ENCODE peak calls at places on chromosomes 2 and 18, in eight cellular contexts. One of them, this sample, is unnamed.

GRCh38 chr2:28134262-28134812 is 243.8 kb downstream of the BABAM2 start:
- DNase-seq in heart left ventricle: peak; percentile 23
- DNase-seq in IMR-90: no peak
- DNase-seq in sigmoid colon: peak; percentile 70
- DNase-seq in right lobe of liver: peak; percentile 83
- DNase-seq in uterus: peak; percentile 49
- DNase-seq in A549: no peak
- DNase-seq in stomach: peak; percentile 68
- DNase-seq in this sample: peak; percentile 65

GRCh38 chr2:222052934-222053367 is 245.8 kb downstream of the PAX3 start:
- DNase-seq in heart left ventricle: no peak
- DNase-seq in IMR-90: no peak
- DNase-seq in sigmoid colon: no peak
- DNase-seq in right lobe of liver: no peak
- DNase-seq in uterus: no peak
- DNase-seq in A549: no peak
- DNase-seq in stomach: no peak
- DNase-seq in this sample: peak; percentile 11

GRCh38 chr2:6177796-6178195 is 485.6 kb downstream of the SOX11 start:
- DNase-seq in heart left ventricle: no peak
- DNase-seq in IMR-90: no peak
- DNase-seq in sigmoid colon: no peak
- DNase-seq in right lobe of liver: no peak
- DNase-seq in uterus: no peak
- DNase-seq in A549: no peak
- DNase-seq in stomach: no peak
- DNase-seq in this sample: no peak

GRCh38 chr2:121366040-121366439 is 81.0 kb upstream of the TFCP2L1 start:
- DNase-seq in heart left ventricle: no peak
- DNase-seq in IMR-90: no peak
- DNase-seq in sigmoid colon: no peak
- DNase-seq in right lobe of liver: no peak
- DNase-seq in uterus: no peak
- DNase-seq in A549: no peak
- DNase-seq in stomach: no peak
- DNase-seq in this sample: no peak

GRCh38 chr2:157749684-157750083 is 121.0 kb upstream of the ACVR1C start:
- DNase-seq in heart left ventricle: no peak
- DNase-seq in IMR-90: no peak
- DNase-seq in sigmoid colon: no peak
- DNase-seq in right lobe of liver: no peak
- DNase-seq in uterus: no peak
- DNase-seq in A549: no peak
- DNase-seq in stomach: no peak
- DNase-seq in this sample: no peak

GRCh38 chr18:24080861-24081260 is 58.0 kb upstream of the CABYR start:
- DNase-seq in heart left ventricle: no peak
- DNase-seq in IMR-90: no peak
- DNase-seq in sigmoid colon: no peak
- DNase-seq in right lobe of liver: no peak
- DNase-seq in uterus: no peak
- DNase-seq in A549: no peak
- DNase-seq in stomach: no peak
- DNase-seq in this sample: no peak

GRCh38 chr18:50665015-50665414 is 105.1 kb downstream of the MAPK4 start:
- DNase-seq in heart left ventricle: no peak
- DNase-seq in IMR-90: no peak
- DNase-seq in sigmoid colon: no peak
- DNase-seq in right lobe of liver: no peak
- DNase-seq in uterus: no peak
- DNase-seq in A549: no peak
- DNase-seq in stomach: no peak
- DNase-seq in this sample: no peak

GRCh38 chr2:219997341-219997851 is 370.0 kb downstream of the SLC4A3 start:
- DNase-seq in heart left ventricle: peak; percentile 26
- DNase-seq in IMR-90: peak; percentile 29
- DNase-seq in sigmoid colon: no peak
- DNase-seq in right lobe of liver: no peak
- DNase-seq in uterus: peak; percentile 49
- DNase-seq in A549: no peak
- DNase-seq in stomach: no peak
- DNase-seq in this sample: peak; percentile 96

GRCh38 chr2:3483227-3483985 is 35.9 kb downstream of the ADI1 start:
- DNase-seq in heart left ventricle: peak; percentile 62
- DNase-seq in IMR-90: peak; percentile 58
- DNase-seq in sigmoid colon: peak; percentile 79
- DNase-seq in right lobe of liver: no peak
- DNase-seq in uterus: peak; percentile 78
- DNase-seq in A549: no peak
- DNase-seq in stomach: peak; percentile 58
- DNase-seq in this sample: peak; percentile 88

GRCh38 chr2:159562248-159562647 is 54.1 kb downstream of the BAZ2B start:
- DNase-seq in heart left ventricle: no peak
- DNase-seq in IMR-90: peak; percentile 47
- DNase-seq in sigmoid colon: no peak
- DNase-seq in right lobe of liver: no peak
- DNase-seq in uterus: no peak
- DNase-seq in A549: no peak
- DNase-seq in stomach: no peak
- DNase-seq in this sample: no peak

GRCh38 chr18:76496200-76496890 is 1.3 kb upstream of the ZNF516 start:
- DNase-seq in heart left ventricle: peak; percentile 47
- DNase-seq in IMR-90: peak; percentile 74
- DNase-seq in sigmoid colon: peak; percentile 90
- DNase-seq in right lobe of liver: peak; percentile 79
- DNase-seq in uterus: peak; percentile 86
- DNase-seq in A549: no peak
- DNase-seq in stomach: peak; percentile 63
- DNase-seq in this sample: peak; percentile 51

GRCh38 chr18:22640281-22640842 is 222.6 kb upstream of the CTAGE1 start:
- DNase-seq in heart left ventricle: no peak
- DNase-seq in IMR-90: no peak
- DNase-seq in sigmoid colon: peak; percentile 44
- DNase-seq in right lobe of liver: no peak
- DNase-seq in uterus: no peak
- DNase-seq in A549: no peak
- DNase-seq in stomach: no peak
- DNase-seq in this sample: no peak

GRCh38 chr2:177029501-177029900 is 183.1 kb upstream of the HNRNPA3 start:
- DNase-seq in heart left ventricle: no peak
- DNase-seq in IMR-90: no peak
- DNase-seq in sigmoid colon: no peak
- DNase-seq in right lobe of liver: no peak
- DNase-seq in uterus: no peak
- DNase-seq in A549: no peak
- DNase-seq in stomach: no peak
- DNase-seq in this sample: no peak

GRCh38 chr2:236988690-236989639 is 96.7 kb upstream of the COPS8 start:
- DNase-seq in heart left ventricle: peak; percentile 46
- DNase-seq in IMR-90: no peak
- DNase-seq in sigmoid colon: peak; percentile 95
- DNase-seq in right lobe of liver: peak; percentile 89
- DNase-seq in uterus: peak; percentile 68
- DNase-seq in A549: no peak
- DNase-seq in stomach: peak; percentile 74
- DNase-seq in this sample: peak; percentile 64
- TF ChIP-seq POLR2A in heart left ventricle: no peak
- TF ChIP-seq POLR2A in IMR-90: no peak
- TF ChIP-seq POLR2A in sigmoid colon: no peak
- TF ChIP-seq POLR2A in right lobe of liver: peak; percentile 77
- TF ChIP-seq POLR2A in uterus: no peak
- TF ChIP-seq POLR2A in A549: no peak
- TF ChIP-seq POLR2A in stomach: no peak
- TF ChIP-seq POLR2A in this sample: no peak

GRCh38 chr18:59141294-59142068 is 1.8 kb downstream of the SEC11C start:
- DNase-seq in heart left ventricle: no peak
- DNase-seq in IMR-90: no peak
- DNase-seq in sigmoid colon: no peak
- DNase-seq in right lobe of liver: no peak
- DNase-seq in uterus: no peak
- DNase-seq in A549: no peak
- DNase-seq in stomach: no peak
- DNase-seq in this sample: no peak

GRCh38 chr18:59140287-59140885 is 702 bp downstream of the SEC11C start:
- DNase-seq in heart left ventricle: no peak
- DNase-seq in IMR-90: peak; percentile 51
- DNase-seq in sigmoid colon: peak; percentile 64
- DNase-seq in right lobe of liver: no peak
- DNase-seq in uterus: no peak
- DNase-seq in A549: peak; percentile 34
- DNase-seq in stomach: peak; percentile 28
- DNase-seq in this sample: no peak

GRCh38 chr18:59142274-59142673 is 2.6 kb downstream of the SEC11C start:
- DNase-seq in heart left ventricle: no peak
- DNase-seq in IMR-90: no peak
- DNase-seq in sigmoid colon: no peak
- DNase-seq in right lobe of liver: no peak
- DNase-seq in uterus: no peak
- DNase-seq in A549: no peak
- DNase-seq in stomach: no peak
- DNase-seq in this sample: no peak

GRCh38 chr18:59139615-59140286 is at the start of gene SEC11C:
- DNase-seq in heart left ventricle: peak; percentile 95
- DNase-seq in IMR-90: peak; percentile 94
- DNase-seq in sigmoid colon: peak; percentile 98
- DNase-seq in right lobe of liver: peak; percentile 98
- DNase-seq in uterus: peak; percentile 94
- DNase-seq in A549: peak; percentile 89
- DNase-seq in stomach: peak; percentile 98
- DNase-seq in this sample: peak; percentile 99

DNA sequence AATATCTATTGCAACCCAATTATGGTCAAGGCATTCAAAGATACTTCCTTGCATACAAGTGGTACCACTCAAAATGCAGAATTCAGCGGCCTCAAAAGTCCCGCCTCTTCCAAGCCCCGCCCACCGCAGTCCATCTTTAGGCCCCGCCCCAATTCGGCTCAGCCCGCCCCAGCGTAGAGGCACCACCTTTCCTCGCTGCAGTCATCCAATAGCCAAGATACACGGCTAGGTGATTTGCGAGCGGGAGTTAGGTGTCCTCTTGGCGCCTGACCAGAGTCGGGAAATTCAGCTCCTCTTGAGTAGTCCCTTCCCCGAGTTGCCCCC is 431 bp upstream of the SEC11C start:
- DNase-seq in heart left ventricle: peak; percentile 83
- DNase-seq in IMR-90: peak; percentile 81
- DNase-seq in sigmoid colon: peak; percentile 92
- DNase-seq in right lobe of liver: peak; percentile 92
- DNase-seq in uterus: peak; percentile 87
- DNase-seq in A549: peak; percentile 91
- DNase-seq in stomach: peak; percentile 91
- DNase-seq in this sample: peak; percentile 92
- TF ChIP-seq POLR2A in heart left ventricle: no peak
- TF ChIP-seq POLR2A in IMR-90: no peak
- TF ChIP-seq POLR2A in sigmoid colon: no peak
- TF ChIP-seq POLR2A in right lobe of liver: no peak
- TF ChIP-seq POLR2A in uterus: no peak
- TF ChIP-seq POLR2A in A549: no peak
- TF ChIP-seq POLR2A in stomach: no peak
- TF ChIP-seq POLR2A in this sample: no peak

GRCh38 chr2:37653093-37653492 is 18.3 kb downstream of the CDC42EP3 start:
- DNase-seq in heart left ventricle: no peak
- DNase-seq in IMR-90: no peak
- DNase-seq in sigmoid colon: no peak
- DNase-seq in right lobe of liver: no peak
- DNase-seq in uterus: no peak
- DNase-seq in A549: no peak
- DNase-seq in stomach: no peak
- DNase-seq in this sample: no peak

GRCh38 chr2:37654419-37654818 is 17.0 kb downstream of the CDC42EP3 start:
- DNase-seq in heart left ventricle: peak; percentile 13
- DNase-seq in IMR-90: no peak
- DNase-seq in sigmoid colon: no peak
- DNase-seq in right lobe of liver: no peak
- DNase-seq in uterus: no peak
- DNase-seq in A549: no peak
- DNase-seq in stomach: no peak
- DNase-seq in this sample: no peak

GRCh38 chr2:37654932-37655331 is 16.5 kb downstream of the CDC42EP3 start:
- DNase-seq in heart left ventricle: no peak
- DNase-seq in IMR-90: no peak
- DNase-seq in sigmoid colon: no peak
- DNase-seq in right lobe of liver: no peak
- DNase-seq in uterus: no peak
- DNase-seq in A549: no peak
- DNase-seq in stomach: no peak
- DNase-seq in this sample: no peak

GRCh38 chr2:37655442-37655841 is 16.0 kb downstream of the CDC42EP3 start:
- DNase-seq in heart left ventricle: no peak
- DNase-seq in IMR-90: no peak
- DNase-seq in sigmoid colon: no peak
- DNase-seq in right lobe of liver: no peak
- DNase-seq in uterus: no peak
- DNase-seq in A549: no peak
- DNase-seq in stomach: no peak
- DNase-seq in this sample: no peak

GRCh38 chr2:37653805-37654378 is 17.6 kb downstream of the CDC42EP3 start:
- DNase-seq in heart left ventricle: peak; percentile 70
- DNase-seq in IMR-90: no peak
- DNase-seq in sigmoid colon: no peak
- DNase-seq in right lobe of liver: peak; percentile 66
- DNase-seq in uterus: no peak
- DNase-seq in A549: no peak
- DNase-seq in stomach: no peak
- DNase-seq in this sample: no peak
- TF ChIP-seq POLR2A in heart left ventricle: no peak
- TF ChIP-seq POLR2A in IMR-90: no peak
- TF ChIP-seq POLR2A in sigmoid colon: no peak
- TF ChIP-seq POLR2A in right lobe of liver: peak; percentile 24
- TF ChIP-seq POLR2A in uterus: no peak
- TF ChIP-seq POLR2A in A549: no peak
- TF ChIP-seq POLR2A in stomach: no peak
- TF ChIP-seq POLR2A in this sample: no peak

GRCh38 chr2:231706731-231707624 is 1.3 kb upstream of the PTMA start:
- DNase-seq in heart left ventricle: peak; percentile 99
- DNase-seq in IMR-90: peak; percentile 99
- DNase-seq in sigmoid colon: peak; percentile 100
- DNase-seq in right lobe of liver: peak; percentile 98
- DNase-seq in uterus: peak; percentile 98
- DNase-seq in A549: peak; percentile 94
- DNase-seq in stomach: peak; percentile 99
- DNase-seq in this sample: peak; percentile 99

GRCh38 chr2:231708773-231709635 is 679 bp downstream of the PTMA start:
- DNase-seq in heart left ventricle: peak; percentile 43
- DNase-seq in IMR-90: peak; percentile 31
- DNase-seq in sigmoid colon: no peak
- DNase-seq in right lobe of liver: peak; percentile 77
- DNase-seq in uterus: peak; percentile 67
- DNase-seq in A549: no peak
- DNase-seq in stomach: peak; percentile 50
- DNase-seq in this sample: peak; percentile 57

GRCh38 chr2:231708050-231708772 is at the start of gene PTMA:
- DNase-seq in heart left ventricle: peak; percentile 100
- DNase-seq in IMR-90: peak; percentile 100
- DNase-seq in sigmoid colon: peak; percentile 100
- DNase-seq in right lobe of liver: peak; percentile 100
- DNase-seq in uterus: peak; percentile 100
- DNase-seq in A549: peak; percentile 88
- DNase-seq in stomach: peak; percentile 100
- DNase-seq in this sample: peak; percentile 100

GRCh38 chr2:231709636-231709980 is 1.3 kb downstream of the PTMA start:
- DNase-seq in heart left ventricle: peak; percentile 47
- DNase-seq in IMR-90: no peak
- DNase-seq in sigmoid colon: peak; percentile 84
- DNase-seq in right lobe of liver: peak; percentile 80
- DNase-seq in uterus: peak; percentile 59
- DNase-seq in A549: no peak
- DNase-seq in stomach: peak; percentile 56
- DNase-seq in this sample: peak; percentile 74

GRCh38 chr2:231707625-231708049 is 688 bp upstream of the PTMA start:
- DNase-seq in heart left ventricle: no peak
- DNase-seq in IMR-90: no peak
- DNase-seq in sigmoid colon: no peak
- DNase-seq in right lobe of liver: no peak
- DNase-seq in uterus: no peak
- DNase-seq in A549: no peak
- DNase-seq in stomach: no peak
- DNase-seq in this sample: no peak
- TF ChIP-seq POLR2A in heart left ventricle: no peak
- TF ChIP-seq POLR2A in IMR-90: no peak
- TF ChIP-seq POLR2A in sigmoid colon: peak; percentile 29
- TF ChIP-seq POLR2A in right lobe of liver: peak; percentile 83
- TF ChIP-seq POLR2A in uterus: peak; percentile 32
- TF ChIP-seq POLR2A in A549: peak; percentile 30
- TF ChIP-seq POLR2A in stomach: peak; percentile 71
- TF ChIP-seq POLR2A in this sample: no peak

This sample was measured in thyroid gland.